ENCODE peak calls at places on chromosomes 7 and 10, in nine cellular contexts. S, R, Z, M, U, C, D, N and I are unnamed samples.
A peak's percentile ranks its signal among the peaks of the same experiment; 100 is the strongest.

GRCh38 chr7:11212080-11212711 is 238.5 kb downstream of the PHF14 start:
- DNase-seq in S (peak; percentile 73), R (peak; percentile 15), Z (peak; percentile 86), M (peak; percentile 73), U (peak; percentile 80), C (peak; percentile 42), D (no peak), N (peak; percentile 60), I (no peak)

GRCh38 chr7:36962367-36962766 is 238.1 kb upstream of the AOAH start:
- DNase-seq in S (no peak), R (no peak), Z (no peak), M (no peak), U (no peak), C (no peak), D (no peak), N (no peak), I (no peak)

GRCh38 chr7:2253021-2253420 is 11.0 kb downstream of the NUDT1 start:
- DNase-seq in S (no peak), R (no peak), Z (no peak), M (no peak), U (no peak), C (no peak), D (no peak), N (no peak), I (no peak)

GRCh38 chr7:13197501-13197900 is 510.1 kb downstream of the ARL4A start:
- DNase-seq in S (peak; percentile 67), R (no peak), Z (peak; percentile 45), M (peak; percentile 32), U (no peak), C (no peak), D (no peak), N (no peak), I (no peak)

GRCh38 chr10:75593690-75594556 is 162.5 kb downstream of the LRMDA start:
- DNase-seq in S (no peak), R (no peak), Z (no peak), M (no peak), U (peak; percentile 54), C (no peak), D (no peak), N (no peak), I (no peak)

GRCh38 chr10:29041512-29042150 is 247.2 kb upstream of the LYZL1 start:
- DNase-seq in S (no peak), R (no peak), Z (no peak), M (no peak), U (no peak), C (no peak), D (no peak), N (no peak), I (no peak)

GRCh38 chr10:43803816-43804215 is 155.1 kb upstream of the ZNF32 start:
- DNase-seq in S (no peak), R (no peak), Z (no peak), M (no peak), U (no peak), C (no peak), D (no peak), N (no peak), I (no peak)

GRCh38 chr10:94524146-94524545 is 21.4 kb upstream of the HELLS start:
- DNase-seq in S (peak; percentile 63), R (no peak), Z (peak; percentile 34), M (peak; percentile 89), U (no peak), C (no peak), D (no peak), N (no peak), I (no peak)

GRCh38 chr10:97355571-97355975 is 21.0 kb upstream of the FRAT2 start:
- DNase-seq in S (peak; percentile 17), R (no peak), Z (peak; percentile 25), M (no peak), U (peak; percentile 64), C (no peak), D (no peak), N (peak; percentile 29), I (no peak)

GRCh38 chr7:74216361-74216761 is 6.6 kb downstream of the LAT2 start:
- DNase-seq in S (no peak), R (no peak), Z (no peak), M (no peak), U (no peak), C (no peak), D (no peak), N (no peak), I (no peak)

GRCh38 chr7:8105449-8106095 is 137.0 kb downstream of the GLCCI1 start:
- DNase-seq in S (no peak), R (no peak), Z (no peak), M (peak; percentile 2), U (no peak), C (no peak), D (no peak), N (no peak), I (no peak)

DNA sequence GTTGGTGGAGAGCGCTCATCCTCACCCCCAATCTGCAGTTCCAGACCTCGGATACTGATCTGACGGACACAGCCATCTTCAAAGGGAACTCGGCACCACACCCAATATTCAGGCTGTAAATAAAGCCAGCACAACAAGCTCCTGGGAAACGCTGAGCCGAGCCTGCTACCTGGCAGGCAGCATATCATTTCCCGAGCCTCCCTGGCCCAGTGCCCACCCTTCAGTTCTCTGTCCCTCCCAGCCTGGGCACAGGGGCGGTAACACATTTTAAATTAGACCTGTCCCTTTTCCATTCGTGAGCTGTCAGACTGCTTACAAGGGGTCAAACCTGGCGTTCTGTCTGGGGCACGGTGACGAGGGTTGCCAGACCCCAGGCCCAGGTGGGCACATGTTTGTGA is 250.5 kb downstream of the ARHGAP12 start:
- DNase-seq in S (no peak), R (no peak), Z (no peak), M (no peak), U (no peak), C (no peak), D (no peak), N (no peak), I (peak; percentile 41)
- H3K4me3 ChIP-seq in S (no peak overlapping the region), R (no peak overlapping the region), Z (no peak overlapping the region), M (no peak overlapping the region), U (peak overlapping the region; percentile 10), C (no peak overlapping the region), D (no peak overlapping the region), N (no peak overlapping the region), I (no peak overlapping the region)

GRCh38 chr10:23080211-23080724 is 15.1 kb upstream of the MSRB2 start:
- DNase-seq in S (no peak), R (no peak), Z (no peak), M (no peak), U (no peak), C (no peak), D (no peak), N (no peak), I (no peak)

GRCh38 chr10:23078114-23078513 is 17.3 kb upstream of the MSRB2 start:
- DNase-seq in S (no peak), R (no peak), Z (no peak), M (no peak), U (no peak), C (no peak), D (no peak), N (no peak), I (no peak)

GRCh38 chr10:23081156-23081833 is 14.1 kb upstream of the MSRB2 start:
- DNase-seq in S (peak; percentile 22), R (no peak), Z (no peak), M (no peak), U (no peak), C (no peak), D (no peak), N (no peak), I (no peak)

GRCh38 chr10:23079700-23080099 is 15.7 kb upstream of the MSRB2 start:
- DNase-seq in S (no peak), R (no peak), Z (no peak), M (no peak), U (peak; percentile 13), C (no peak), D (no peak), N (no peak), I (no peak)

DNA sequence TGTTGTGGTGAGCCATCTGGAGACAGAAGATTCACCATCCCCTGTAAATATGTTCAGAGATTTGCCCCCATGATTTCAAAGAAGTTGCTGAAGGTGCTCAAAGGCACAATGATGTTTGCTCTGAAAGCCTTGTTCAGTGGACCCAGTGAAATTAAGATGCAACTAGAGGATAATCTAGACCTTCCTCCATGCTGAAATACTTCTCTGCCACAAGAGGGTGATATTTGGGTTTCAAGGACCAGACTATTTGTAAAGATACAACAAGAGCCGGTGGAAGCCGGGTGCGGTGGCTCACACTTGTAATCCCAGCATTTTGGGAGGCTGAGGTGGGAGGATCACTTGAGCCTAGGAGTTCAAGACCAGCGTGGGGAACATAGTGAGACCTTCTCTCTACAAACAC is 13.5 kb upstream of the MSRB2 start:
- DNase-seq in S (peak; percentile 41), R (no peak), Z (peak; percentile 40), M (no peak), U (no peak), C (peak; percentile 41), D (no peak), N (no peak), I (no peak)
- TF ChIP-seq CTCF in S (peak; percentile 43), R (no peak), Z (peak; percentile 40), M (peak; percentile 34), U (peak; percentile 37), C (peak; percentile 64), D (no peak), N (peak; percentile 25), I (peak; percentile 24)

DNA sequence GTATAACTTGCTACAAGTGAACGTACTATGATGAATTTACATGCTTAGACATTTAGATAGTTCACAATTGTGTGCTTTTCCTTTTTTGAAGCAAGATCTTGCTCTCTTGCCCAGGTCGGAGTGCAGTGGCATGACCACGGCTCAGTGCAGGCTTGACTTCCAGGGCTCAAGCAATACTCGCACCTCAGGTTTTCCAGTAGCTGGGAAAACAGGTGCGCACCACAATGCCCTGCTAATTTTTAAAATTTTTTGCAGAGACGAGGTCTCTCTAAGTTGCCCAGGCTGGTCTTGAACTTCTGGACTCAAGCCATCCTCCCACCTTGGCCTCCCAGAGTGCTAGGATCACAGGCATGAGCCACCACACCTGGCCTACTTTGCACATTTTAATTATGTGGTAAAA is 1.8 kb downstream of the GPR15LG start:
- DNase-seq in S (no peak), R (no peak), Z (no peak), M (no peak), U (no peak), C (no peak), D (no peak), N (peak; percentile 15), I (no peak)
- H3K4me3 ChIP-seq in S (no peak overlapping the region), R (no peak overlapping the region), Z (no peak overlapping the region), M (no peak overlapping the region), U (no peak overlapping the region), C (no peak overlapping the region), D (no peak overlapping the region), N (peak overlapping the region; percentile 53), I (no peak overlapping the region)

DNA sequence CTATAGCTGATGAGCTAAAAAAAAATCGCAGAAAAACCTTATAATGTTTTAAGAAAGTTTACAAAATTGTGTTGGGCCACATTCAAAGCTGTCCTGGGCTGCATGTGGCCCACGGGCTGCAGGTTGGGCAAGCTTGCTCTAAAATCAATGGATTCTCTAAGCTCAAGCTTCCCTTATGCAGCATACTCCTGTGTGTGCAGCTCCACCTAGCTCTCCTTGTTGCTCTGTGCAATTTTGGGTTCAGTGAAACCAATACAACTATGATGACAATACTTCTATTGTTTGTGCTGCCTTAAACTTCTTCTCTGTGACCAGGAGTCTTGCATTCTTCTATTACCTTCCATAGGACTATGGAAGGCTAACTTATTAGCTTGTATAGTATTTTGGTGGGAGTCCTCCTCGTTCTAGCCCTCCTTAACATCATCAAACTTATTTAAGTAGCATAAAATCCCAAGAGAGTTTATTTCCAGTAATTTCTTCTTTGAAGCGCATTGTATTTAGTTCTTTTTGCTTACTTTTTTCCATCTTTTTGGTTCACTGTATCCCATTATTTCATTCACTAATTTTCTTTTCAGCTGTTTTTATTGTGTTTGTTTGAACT is 170.9 kb upstream of the SMIM30 start:
- DNase-seq in S (peak; percentile 65), R (no peak), Z (peak; percentile 71), M (peak; percentile 44), U (peak; percentile 66), C (peak; percentile 51), D (no peak), N (no peak), I (no peak)
- TF ChIP-seq CTCF in S (peak; percentile 76), R (no peak), Z (peak; percentile 64), M (peak; percentile 61), U (peak; percentile 61), C (peak; percentile 54), D (no peak), N (no peak), I (no peak)